ENCODE peak calls at places on chromosomes 6 and 20, in four cellular contexts. Y is neural progenitor cell, P is brain microvascular endothelial cell, A is Peyer's patch. R is an unnamed sample. For H3K27me3, the result is how much of the 10 kb centered on the place peaks cover.

GRCh38 chr20:57432874-57433491 is 41.8 kb downstream of the RBM38 start:
- DNase-seq in Y (no peak), P (no peak), A (peak), R (no peak)

GRCh38 chr6:149065658-149066556 is 251.6 kb upstream of the TAB2 start:
- DNase-seq in Y (no peak), P (no peak), A (peak), R (no peak)

GRCh38 chr6:133973109-133973971 is 20.3 kb downstream of the TBPL1 start:
- DNase-seq in Y (peak), P (no peak), A (no peak), R (no peak)

GRCh38 chr20:8005033-8005432 is 14.5 kb downstream of the TMX4 start:
- DNase-seq in Y (no peak), P (no peak), A (no peak), R (no peak)

GRCh38 chr6:67451874-67452273 is 1183.2 kb upstream of the ADGRB3 start:
- DNase-seq in Y (no peak), P (no peak), A (no peak), R (no peak)

GRCh38 chr6:2275207-2275891 is 29.9 kb upstream of the GMDS start:
- DNase-seq in Y (no peak), P (peak), A (no peak), R (no peak)

GRCh38 chr20:11231742-11232141 is 557.9 kb upstream of the JAG1 start:
- DNase-seq in Y (no peak), P (no peak), A (no peak), R (no peak)

GRCh38 chr6:141464490-141464889 is 668.2 kb upstream of the GJE1 start:
- DNase-seq in Y (no peak), P (peak), A (no peak), R (no peak)

GRCh38 chr6:111228094-111228493 is 140.8 kb downstream of the SLC16A10 start:
- DNase-seq in Y (no peak), P (no peak), A (no peak), R (peak)
- H3K27me3 ChIP-seq in Y (under half), P (under half), A (under half), R (under half)

GRCh38 chr6:27667651-27668441 is 194.9 kb upstream of the ZNF184 start:
- DNase-seq in Y (peak), P (no peak), A (no peak), R (peak)
- H3K27me3 ChIP-seq in Y (half or more), P (under half), A (under half), R (under half)

GRCh38 chr6:10309826-10310405 is 105.0 kb downstream of the TFAP2A start:
- DNase-seq in Y (peak), P (no peak), A (no peak), R (no peak)

GRCh38 chr6:10312445-10312844 is 102.4 kb downstream of the TFAP2A start:
- DNase-seq in Y (peak), P (no peak), A (no peak), R (no peak)

GRCh38 chr6:10313799-10314162 is 101.1 kb downstream of the TFAP2A start:
- DNase-seq in Y (no peak), P (no peak), A (no peak), R (no peak)

GRCh38 chr6:10307476-10307875 is 107.4 kb downstream of the TFAP2A start:
- DNase-seq in Y (no peak), P (no peak), A (no peak), R (no peak)

DNA sequence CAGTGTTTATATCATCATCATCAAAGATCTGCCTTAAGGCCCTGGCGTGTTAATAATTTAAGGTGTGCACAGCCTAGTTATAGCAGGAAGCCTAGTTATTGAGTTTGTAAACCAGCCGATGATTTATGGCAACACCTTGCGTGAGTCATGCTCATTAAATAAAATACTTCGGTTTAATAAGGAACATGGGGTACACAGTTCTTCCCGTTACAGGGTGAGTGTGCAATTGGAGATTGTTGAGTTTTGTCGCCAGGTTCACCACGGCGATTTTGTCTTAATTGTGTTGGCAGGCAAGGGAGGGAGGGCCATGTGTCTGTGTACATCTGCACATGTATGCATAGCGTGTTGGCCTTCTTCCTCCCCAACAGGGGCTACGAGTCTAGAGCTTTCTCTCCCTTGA is 104.0 kb downstream of the TFAP2A start:
- DNase-seq in Y (no peak), P (no peak), A (no peak), R (no peak)
- H3K27me3 ChIP-seq in Y (under half), P (under half), A (under half), R (under half)

GRCh38 chr6:45759134-45759849 is 256.4 kb downstream of the CLIC5 start:
- DNase-seq in Y (no peak), P (no peak), A (no peak), R (no peak)

GRCh38 chr6:45756611-45757010 is 259.0 kb downstream of the CLIC5 start:
- DNase-seq in Y (no peak), P (no peak), A (no peak), R (no peak)

GRCh38 chr6:45757443-45758121 is 258.1 kb downstream of the CLIC5 start:
- DNase-seq in Y (no peak), P (no peak), A (no peak), R (no peak)

GRCh38 chr6:45754432-45754831 is 261.2 kb downstream of the CLIC5 start:
- DNase-seq in Y (no peak), P (no peak), A (no peak), R (no peak)
- H3K27me3 ChIP-seq in Y (under half), P (under half), A (under half), R (under half)

R was measured in foreskin keratinocyte.